ENCODE peak calls at places on chromosome 10, in eight cellular contexts. H is activated naive CD8-positive, alpha-beta T cell treated with anti-CD3 and anti-CD28 coated beads, Interleukin-2, amount 50 U/mL, for 24 hours; N is CD8-positive, alpha-beta memory T cell; A is Kasumi-1; I is cardiac muscle cell; Y is HS-27A; J is iPS-NIHi11; F is stimulated activated CD4-positive, alpha-beta T cell treated with anti-CD3 and anti-CD28 coated beads, TNF-alpha, amount 100 ng/mL, for 24 hours. D is an unnamed sample.

GRCh38 chr10:88810196-88810961 is 7.8 kb downstream of the LIPM start:
- DNase-seq in H (peak; percentile 18), N (peak; percentile 7), A (peak; percentile 81), I (peak; percentile 82), Y (no peak), J (peak; percentile 70), F (peak; percentile 21), D (peak; percentile 46)

GRCh38 chr10:130867446-130868194 is 443.9 kb downstream of the TCERG1L start:
- DNase-seq in H (no peak), N (no peak), A (no peak), I (no peak), Y (no peak), J (no peak), F (no peak), D (no peak)

GRCh38 chr10:15436696-15437095 is 65.6 kb upstream of the FAM171A1 start:
- DNase-seq in H (no peak), N (no peak), A (no peak), I (no peak), Y (no peak), J (no peak), F (no peak), D (no peak)

GRCh38 chr10:124612611-124613498 is 131.3 kb downstream of the FAM53B start:
- DNase-seq in H (peak; percentile 34), N (peak; percentile 20), A (no peak), I (peak; percentile 56), Y (no peak), J (peak; percentile 86), F (no peak), D (no peak)

GRCh38 chr10:72694476-72695369 is 2.8 kb downstream of the MCU start:
- DNase-seq in H (no peak), N (no peak), A (peak; percentile 77), I (peak; percentile 67), Y (no peak), J (no peak), F (no peak), D (peak; percentile 30)

GRCh38 chr10:129964611-129965417 is 740 bp upstream of the EBF3 start:
- DNase-seq in H (no peak), N (no peak), A (no peak), I (no peak), Y (no peak), J (no peak), F (no peak), D (no peak)

GRCh38 chr10:44362866-44363711 is 21.8 kb downstream of the CXCL12 start:
- DNase-seq in H (no peak), N (no peak), A (no peak), I (no peak), Y (no peak), J (peak; percentile 45), F (no peak), D (no peak)

GRCh38 chr10:85602713-85603112 is 763.9 kb downstream of the GRID1 start:
- DNase-seq in H (no peak), N (no peak), A (no peak), I (no peak), Y (no peak), J (no peak), F (no peak), D (no peak)

GRCh38 chr10:105691811-105692210 is 1050.7 kb downstream of the SORCS3 start:
- DNase-seq in H (no peak), N (no peak), A (no peak), I (no peak), Y (peak; percentile 9), J (peak; percentile 34), F (no peak), D (peak; percentile 24)

GRCh38 chr10:31617767-31618166 is 298.8 kb downstream of the ZEB1 start:
- DNase-seq in H (no peak), N (no peak), A (no peak), I (no peak), Y (no peak), J (no peak), F (no peak), D (no peak)

GRCh38 chr10:123640016-123640535 is 26.1 kb upstream of the GPR26 start:
- DNase-seq in H (no peak), N (no peak), A (no peak), I (no peak), Y (no peak), J (peak; percentile 64), F (no peak), D (no peak)

GRCh38 chr10:23067939-23068775 is 27.2 kb upstream of the MSRB2 start:
- DNase-seq in H (peak; percentile 71), N (peak; percentile 47), A (peak; percentile 67), I (peak; percentile 90), Y (peak; percentile 11), J (peak; percentile 76), F (peak; percentile 40), D (peak; percentile 69)

GRCh38 chr10:22475857-22476600 is 130.7 kb downstream of the SPAG6 start:
- DNase-seq in H (peak; percentile 52), N (no peak), A (no peak), I (no peak), Y (no peak), J (peak; percentile 65), F (no peak), D (no peak)

GRCh38 chr10:7519351-7519750 is 108.5 kb upstream of the SFMBT2 start:
- DNase-seq in H (no peak), N (no peak), A (no peak), I (no peak), Y (no peak), J (no peak), F (no peak), D (no peak)

GRCh38 chr10:28984431-28984830 is 304.4 kb upstream of the LYZL1 start:
- DNase-seq in H (no peak), N (no peak), A (peak; percentile 69), I (peak; percentile 95), Y (peak; percentile 29), J (no peak), F (no peak), D (peak; percentile 32)

GRCh38 chr10:77383861-77384553 is 253.6 kb downstream of the KCNMA1 start:
- DNase-seq in H (no peak), N (no peak), A (no peak), I (no peak), Y (no peak), J (no peak), F (no peak), D (no peak)

GRCh38 chr10:14382022-14382421 is 51.3 kb upstream of the FRMD4A start:
- DNase-seq in H (peak; percentile 19), N (no peak), A (no peak), I (no peak), Y (no peak), J (no peak), F (peak; percentile 45), D (no peak)

GRCh38 chr10:48487244-48487643 is 117.6 kb downstream of the ARHGAP22 start:
- DNase-seq in H (no peak), N (no peak), A (no peak), I (no peak), Y (no peak), J (no peak), F (no peak), D (no peak)

GRCh38 chr10:7553531-7553930 is 113.2 kb downstream of the ITIH5 start:
- DNase-seq in H (no peak), N (no peak), A (no peak), I (no peak), Y (no peak), J (no peak), F (no peak), D (no peak)

GRCh38 chr10:132395704-132396494 is 1.1 kb upstream of the PWWP2B start:
- DNase-seq in H (peak; percentile 37), N (no peak), A (no peak), I (peak; percentile 57), Y (no peak), J (peak; percentile 85), F (no peak), D (no peak)

GRCh38 chr10:119418401-119418800 is 124.1 kb downstream of the RGS10 start:
- DNase-seq in H (no peak), N (no peak), A (no peak), I (no peak), Y (no peak), J (no peak), F (no peak), D (no peak)

GRCh38 chr10:103548581-103549348 is 55.3 kb downstream of the NEURL1 start:
- DNase-seq in H (no peak), N (no peak), A (no peak), I (no peak), Y (no peak), J (no peak), F (no peak), D (no peak)

GRCh38 chr10:69097729-69098128 is 9.8 kb downstream of the SRGN start:
- DNase-seq in H (no peak), N (no peak), A (no peak), I (peak; percentile 65), Y (no peak), J (no peak), F (no peak), D (no peak)

GRCh38 chr10:3452683-3453388 is 280.3 kb upstream of the PITRM1 start:
- DNase-seq in H (no peak), N (no peak), A (no peak), I (peak; percentile 91), Y (peak; percentile 35), J (no peak), F (no peak), D (no peak)

GRCh38 chr10:28722065-28722803 is 44.9 kb downstream of the BAMBI start:
- DNase-seq in H (peak; percentile 10), N (no peak), A (no peak), I (peak; percentile 67), Y (no peak), J (peak; percentile 64), F (no peak), D (no peak)

GRCh38 chr10:29522038-29522855 is 112.5 kb downstream of the SVIL start:
- DNase-seq in H (no peak), N (no peak), A (no peak), I (no peak), Y (no peak), J (no peak), F (no peak), D (no peak)

GRCh38 chr10:132135398-132135872 is 51.3 kb upstream of the DPYSL4 start:
- DNase-seq in H (no peak), N (no peak), A (no peak), I (no peak), Y (no peak), J (peak; percentile 73), F (no peak), D (no peak)

GRCh38 chr10:24150853-24151252 is 58.1 kb upstream of the KIAA1217 start:
- DNase-seq in H (no peak), N (no peak), A (no peak), I (no peak), Y (no peak), J (no peak), F (no peak), D (no peak)

D was measured in NCI-H460.